ENCODE peak calls at places on chromosomes 11 and 22, in seven cellular contexts. W, U, F, X, K, O and I are unnamed samples.

GRCh38 chr22:26922804-26923203 is 265.4 kb downstream of the MIAT start:
- DNase-seq in W (no peak), U (no peak), F (no peak), X (no peak), K (peak; percentile 20), O (no peak), I (no peak)

GRCh38 chr11:70641366-70641765 is 243.0 kb downstream of the CTTN start:
- DNase-seq in W (no peak), U (no peak), F (no peak), X (no peak), K (no peak), O (no peak), I (no peak)

GRCh38 chr11:118067006-118067405 is 9.9 kb upstream of the TMPRSS4 start:
- DNase-seq in W (no peak), U (no peak), F (no peak), X (no peak), K (no peak), O (no peak), I (no peak)

GRCh38 chr11:128688031-128688713 is 5.7 kb upstream of the FLI1 start:
- DNase-seq in W (no peak), U (no peak), F (no peak), X (no peak), K (no peak), O (no peak), I (no peak)

GRCh38 chr22:32058656-32059280 is 15.7 kb downstream of the SLC5A1 start:
- DNase-seq in W (no peak), U (no peak), F (no peak), X (no peak), K (no peak), O (no peak), I (no peak)

GRCh38 chr11:18669629-18670162 is 28.9 kb upstream of the TMEM86A start:
- DNase-seq in W (no peak), U (no peak), F (no peak), X (no peak), K (no peak), O (no peak), I (no peak)

GRCh38 chr11:15199693-15200092 is 85.0 kb downstream of the INSC start:
- DNase-seq in W (peak; percentile 2), U (no peak), F (no peak), X (no peak), K (no peak), O (peak; percentile 79), I (no peak)

GRCh38 chr11:1073851-1074243 is 827 bp upstream of the MUC2 start:
- DNase-seq in W (no peak), U (no peak), F (no peak), X (no peak), K (no peak), O (no peak), I (no peak)

GRCh38 chr11:115676768-115677167 is 172.6 kb upstream of the CADM1 start:
- DNase-seq in W (no peak), U (no peak), F (no peak), X (peak; percentile 39), K (no peak), O (no peak), I (no peak)

GRCh38 chr11:27406498-27407354 is 43.7 kb upstream of the CCDC34 start:
- DNase-seq in W (no peak), U (no peak), F (no peak), X (no peak), K (no peak), O (no peak), I (no peak)

GRCh38 chr11:47289856-47290255 is 19.9 kb downstream of the MADD start:
- DNase-seq in W (no peak), U (no peak), F (no peak), X (no peak), K (no peak), O (no peak), I (no peak)

GRCh38 chr11:2585566-2586090 is 114.2 kb downstream of the KCNQ1OT1 start:
- DNase-seq in W (no peak), U (peak; percentile 70), F (no peak), X (no peak), K (no peak), O (no peak), I (no peak)

GRCh38 chr22:21802056-21802455 is 65.4 kb downstream of the MAPK1 start:
- DNase-seq in W (no peak), U (no peak), F (no peak), X (no peak), K (no peak), O (peak; percentile 31), I (no peak)

GRCh38 chr11:35647535-35648092 is 15.0 kb upstream of the TRIM44 start:
- DNase-seq in W (no peak), U (no peak), F (no peak), X (no peak), K (no peak), O (no peak), I (no peak)

GRCh38 chr11:30914143-30914762 is 328.1 kb upstream of the MPPED2 start:
- DNase-seq in W (peak; percentile 50), U (no peak), F (peak; percentile 58), X (no peak), K (peak; percentile 25), O (peak; percentile 36), I (peak; percentile 25)

GRCh38 chr22:44587004-44587793 is 89.2 kb upstream of the RTL6 start:
- DNase-seq in W (no peak), U (no peak), F (no peak), X (no peak), K (peak; percentile 13), O (no peak), I (no peak)

GRCh38 chr11:109729761-109730160 is 307.8 kb downstream of the C11orf87 start:
- DNase-seq in W (no peak), U (no peak), F (no peak), X (no peak), K (no peak), O (no peak), I (no peak)

GRCh38 chr22:28869736-28870135 is 13.6 kb upstream of the ZNRF3 start:
- DNase-seq in W (no peak), U (no peak), F (no peak), X (no peak), K (no peak), O (no peak), I (no peak)

GRCh38 chr11:116975661-116976060 is 122.6 kb downstream of the SIK3 start:
- DNase-seq in W (no peak), U (no peak), F (no peak), X (no peak), K (no peak), O (no peak), I (no peak)

GRCh38 chr11:75380716-75381420 is 18.4 kb upstream of the RPS3 start:
- DNase-seq in W (no peak), U (no peak), F (peak; percentile 54), X (no peak), K (no peak), O (no peak), I (no peak)